ENCODE peak calls at places on chromosomes 7 and 10, in seven cellular contexts. K is AG04449, H is foreskin fibroblast, C is cardiac muscle cell, D is SK-N-SH, M is PC-3, F is Peyer's patch. W is an unnamed sample.
A peak's percentile ranks its signal among the peaks of the same experiment; 100 is the strongest.

GRCh38 chr7:122343986-122344620 is 39.6 kb upstream of the FEZF1 start:
- DNase-seq in M (no peak), H (no peak), C (no peak), D (no peak), K (no peak), F (no peak), W (no peak)

GRCh38 chr10:62023289-62023688 is 121.8 kb downstream of the ARID5B start:
- DNase-seq in D (no peak), H (no peak), C (no peak), F (no peak), K (no peak), M (no peak), W (no peak)

GRCh38 chr7:41378156-41378555 is 324.7 kb downstream of the INHBA start:
- DNase-seq in C (no peak), D (no peak), F (no peak), M (no peak), H (no peak), K (no peak), W (no peak)

GRCh38 chr7:33039905-33040292 is 22.7 kb downstream of the NT5C3A start:
- DNase-seq in M (no peak), H (no peak), C (no peak), K (no peak), D (no peak), F (no peak), W (no peak)

GRCh38 chr10:113062977-113063967 is 113.2 kb downstream of the TCF7L2 start:
- DNase-seq in F (no peak), M (no peak), D (no peak), K (no peak), H (no peak), C (peak; percentile 54), W (no peak)

GRCh38 chr7:18995811-18996400 is 121.5 kb downstream of the TWIST1 start:
- DNase-seq in D (peak; percentile 76), F (no peak), K (no peak), M (no peak), H (no peak), C (no peak), W (no peak)

GRCh38 chr10:80196950-80197315 is 8.4 kb downstream of the ANXA11 start:
- DNase-seq in H (no peak), F (no peak), K (no peak), D (no peak), M (no peak), C (no peak), W (no peak)

GRCh38 chr7:36303202-36304098 is 86.2 kb upstream of the ANLN start:
- DNase-seq in K (peak; percentile 75), D (peak; percentile 97), H (peak; percentile 94), M (peak; percentile 98), F (peak; percentile 49), C (peak; percentile 93), W (peak; percentile 80)

GRCh38 chr10:22135591-22135990 is 82.2 kb downstream of the EBLN1 start:
- DNase-seq in M (no peak), D (no peak), K (no peak), C (no peak), H (no peak), F (no peak), W (no peak)

GRCh38 chr7:46663025-46663424 is 742.0 kb upstream of the IGFBP3 start:
- DNase-seq in F (no peak), D (no peak), M (no peak), C (no peak), K (no peak), H (no peak), W (no peak)

GRCh38 chr7:19284596-19285300 is 139.5 kb upstream of the FERD3L start:
- DNase-seq in H (peak; percentile 18), K (peak; percentile 7), M (peak; percentile 66), D (no peak), F (no peak), C (peak; percentile 38), W (peak; percentile 70)

GRCh38 chr7:14821757-14822480 is 80.6 kb downstream of the DGKB start:
- DNase-seq in D (no peak), H (peak; percentile 55), M (peak; percentile 65), C (no peak), K (no peak), F (no peak), W (peak; percentile 33)

GRCh38 chr7:125670926-125671572 is 741.4 kb upstream of the POT1 start:
- DNase-seq in F (no peak), H (no peak), C (peak; percentile 46), D (peak; percentile 24), K (no peak), M (peak; percentile 37), W (peak; percentile 74)

GRCh38 chr7:99864041-99864440 is 12.8 kb downstream of the OR2AE1 start:
- DNase-seq in M (no peak), C (no peak), F (no peak), H (no peak), D (no peak), K (no peak), W (peak; percentile 3)

GRCh38 chr7:121020652-121021051 is 32.1 kb downstream of the CPED1 start:
- DNase-seq in D (no peak), F (no peak), M (peak; percentile 70), C (peak; percentile 75), K (no peak), H (peak; percentile 42), W (peak; percentile 86)

GRCh38 chr10:94439275-94439861 is 37.0 kb downstream of the TBC1D12 start:
- DNase-seq in M (no peak), H (no peak), C (peak; percentile 44), K (no peak), F (no peak), D (no peak), W (peak; percentile 47)

GRCh38 chr10:71697938-71698709 is 21.5 kb downstream of the C10orf105 start:
- DNase-seq in K (no peak), H (no peak), M (peak; percentile 6), D (no peak), C (no peak), F (no peak), W (no peak)

GRCh38 chr10:121524138-121524817 is 74.0 kb downstream of the FGFR2 start:
- DNase-seq in F (no peak), H (no peak), M (no peak), K (no peak), C (no peak), D (no peak), W (no peak)

GRCh38 chr7:152076940-152077933 is 51.8 kb downstream of the GALNT11 start:
- DNase-seq in F (no peak), H (no peak), C (no peak), K (no peak), M (peak; percentile 10), D (peak; percentile 26), W (peak; percentile 34)

GRCh38 chr7:2530076-2530967 is 10.7 kb downstream of the LFNG start:
- DNase-seq in K (no peak), F (no peak), C (no peak), H (no peak), D (no peak), M (peak; percentile 33), W (no peak)

DNA sequence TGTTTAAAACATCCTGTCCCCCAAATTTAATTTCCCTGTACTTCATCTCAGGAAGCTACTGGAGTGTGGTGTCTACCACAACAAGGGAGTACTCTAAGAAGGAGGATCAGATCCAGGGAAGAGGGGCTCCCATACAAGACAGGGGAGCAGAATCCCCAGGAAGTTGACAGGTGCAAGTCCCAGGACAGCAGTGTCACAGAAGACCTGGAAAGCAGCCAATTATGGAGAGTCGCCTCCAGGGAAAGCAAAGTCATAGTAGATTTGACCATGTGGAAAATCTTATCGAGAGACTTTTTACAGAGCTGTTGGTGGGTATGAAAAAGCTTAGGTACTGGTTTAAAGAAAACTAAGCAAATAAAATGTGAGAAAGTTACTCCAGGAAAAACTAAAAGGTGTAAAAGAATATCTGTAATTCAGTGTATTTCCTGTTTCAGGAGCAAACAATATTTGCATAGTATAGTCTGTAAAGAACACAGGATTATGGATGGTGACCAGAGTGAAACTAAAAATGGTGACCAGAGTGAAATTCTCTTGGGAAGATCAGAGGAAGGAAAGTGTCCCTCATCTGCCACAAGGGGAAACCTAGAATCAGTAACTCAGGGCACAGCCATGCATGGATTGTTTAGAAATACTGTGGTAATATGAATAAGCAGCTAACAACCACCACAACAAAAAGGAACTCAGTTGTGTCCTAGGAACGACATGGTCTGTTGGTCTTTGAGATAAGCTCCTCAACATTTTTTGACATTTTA is 44.5 kb downstream of the LANCL2 start:
- DNase-seq in M (peak; percentile 12), H (no peak), C (no peak), K (no peak), F (no peak), D (peak; percentile 54), W (no peak)
- TF ChIP-seq CTCF in M (peak; percentile 21), H (no peak), C (no peak), K (no peak), F (peak; percentile 33), D (peak; percentile 16), W (peak; percentile 18)

DNA sequence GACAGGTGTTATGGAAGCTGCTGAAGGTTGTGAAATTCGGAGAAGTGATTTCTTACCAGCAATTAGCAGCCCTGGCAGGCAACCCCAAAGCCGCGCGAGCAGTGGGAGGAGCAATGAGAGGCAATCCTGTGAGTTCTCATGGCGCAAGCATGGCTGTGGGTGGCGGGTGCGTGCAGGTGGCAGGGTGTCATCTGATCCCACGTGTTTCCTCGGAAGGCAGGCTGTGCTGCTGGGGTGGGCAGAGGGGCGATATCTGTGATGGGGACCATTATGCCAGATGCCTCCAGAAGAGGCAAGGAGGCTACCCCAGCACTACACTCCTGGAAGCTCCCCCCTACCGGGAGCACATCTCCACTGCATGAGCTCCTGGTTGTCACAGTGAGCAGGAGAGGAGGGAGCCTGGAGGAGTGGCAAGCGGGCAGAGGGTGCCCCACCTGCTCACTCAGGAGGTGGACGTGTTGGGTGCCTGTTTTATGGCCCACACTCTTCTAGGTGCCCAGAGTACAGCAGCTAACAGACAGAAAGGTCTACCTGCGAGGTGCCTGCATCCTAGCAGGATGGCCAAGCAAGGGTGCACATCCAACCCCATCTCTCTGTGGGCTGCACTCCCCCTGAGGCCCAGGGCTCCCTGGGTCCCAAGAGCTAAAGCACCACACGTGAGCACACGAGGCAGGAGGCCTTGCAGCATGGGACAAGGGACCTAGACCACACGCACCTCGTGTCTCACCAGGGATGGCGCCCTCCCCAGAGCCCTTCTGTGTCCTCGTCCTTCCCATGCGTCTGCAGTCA is 204.7 kb downstream of the EBF3 start:
- DNase-seq in M (no peak), H (no peak), C (no peak), F (peak; percentile 24), K (no peak), D (no peak), W (no peak)
- H3K4me3 ChIP-seq in M (no peak overlapping the region), H (no peak overlapping the region), C (no peak overlapping the region), F (no peak overlapping the region), K (no peak overlapping the region), D (no peak overlapping the region), W (no peak overlapping the region)

DNA sequence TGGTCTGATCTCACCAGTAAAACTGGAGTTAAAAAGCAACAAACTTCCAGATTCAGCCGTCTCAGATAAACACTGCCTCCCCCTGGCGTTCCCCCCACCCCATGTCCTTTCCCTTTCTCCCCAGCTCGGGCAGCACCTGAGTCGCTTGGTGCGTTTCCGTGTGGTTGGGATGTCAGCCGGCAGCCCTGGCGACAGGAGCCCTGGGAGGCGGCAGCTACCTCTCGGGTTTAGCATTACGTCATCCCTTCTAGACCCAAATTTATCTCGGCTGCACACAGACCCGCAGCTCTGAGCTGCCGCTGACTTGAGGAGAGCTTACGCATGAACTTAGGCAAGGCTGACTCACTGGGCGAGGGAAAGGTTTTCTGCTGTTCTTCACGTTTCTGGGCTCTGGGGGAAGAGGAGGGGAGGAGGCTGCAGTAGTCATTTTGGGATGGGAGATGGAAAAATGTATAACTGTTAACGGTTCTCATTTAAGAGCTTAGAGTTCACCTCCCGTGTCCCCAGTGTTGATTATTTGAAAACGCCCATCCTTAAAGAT is 14.4 kb downstream of the MXI1 start:
- DNase-seq in F (peak; percentile 61), K (peak; percentile 85), H (peak; percentile 95), M (no peak), D (peak; percentile 27), C (peak; percentile 94), W (peak; percentile 93)
- TF ChIP-seq CTCF in F (no peak), K (peak; percentile 36), H (peak; percentile 36), M (no peak), D (peak; percentile 39), C (peak; percentile 33), W (peak; percentile 67)

GRCh38 chr10:44180321-44181154 is 204.4 kb downstream of the CXCL12 start:
- DNase-seq in K (peak; percentile 73), D (no peak), C (peak; percentile 92), H (peak; percentile 90), F (no peak), M (peak; percentile 8), W (peak; percentile 92)
- H3K4me3 ChIP-seq in K (no peak overlapping the region), D (no peak overlapping the region), C (no peak overlapping the region), H (no peak overlapping the region), F (no peak overlapping the region), M (no peak overlapping the region), W (no peak overlapping the region)

W was measured in choroid plexus epithelial cell.